ENCODE peak calls at places on chromosomes 6 and 20, in six cellular contexts. L is psoas muscle, U is H1, E is heart right ventricle, I is SK-N-SH, W is OCI-LY7. D is an unnamed sample. For H3K4me1, the result is how much of the 10 kb centered on the place peaks cover.

GRCh38 chr6:3796396-3796795 is 44.9 kb upstream of the PXDC1 start:
- DNase-seq in L (peak), U (no peak), E (peak), I (no peak), W (no peak), D (no peak)

GRCh38 chr6:101386982-101387381 is 6.5 kb upstream of the GRIK2 start:
- DNase-seq in L (no peak), U (no peak), E (no peak), I (no peak), W (no peak), D (no peak)

GRCh38 chr6:13653296-13653695 is 38.2 kb downstream of the NOL7 start:
- DNase-seq in L (no peak), U (no peak), E (no peak), I (peak), W (no peak), D (no peak)

GRCh38 chr20:32003325-32003724 is 6.9 kb upstream of the CCM2L start:
- DNase-seq in L (no peak), U (no peak), E (no peak), I (no peak), W (no peak), D (no peak)

GRCh38 chr20:258963-259362 is 1.4 kb downstream of the DEFB132 start:
- DNase-seq in L (no peak), U (no peak), E (no peak), I (no peak), W (peak), D (no peak)

GRCh38 chr6:87154641-87155271 is 609 bp upstream of the ZNF292 start:
- DNase-seq in L (no peak), U (no peak), E (no peak), I (peak), W (peak), D (no peak)

GRCh38 chr6:132763269-132763668 is 5.6 kb upstream of the VNN2 start:
- DNase-seq in L (no peak), U (no peak), E (peak), I (no peak), W (peak), D (no peak)

GRCh38 chr6:64330694-64331309 is 695.2 kb downstream of the PHF3 start:
- DNase-seq in L (peak), U (peak), E (peak), I (no peak), W (peak), D (peak)

GRCh38 chr6:4670295-4670694 is 105.9 kb upstream of the CDYL start:
- DNase-seq in L (no peak), U (no peak), E (no peak), I (no peak), W (no peak), D (no peak)

DNA sequence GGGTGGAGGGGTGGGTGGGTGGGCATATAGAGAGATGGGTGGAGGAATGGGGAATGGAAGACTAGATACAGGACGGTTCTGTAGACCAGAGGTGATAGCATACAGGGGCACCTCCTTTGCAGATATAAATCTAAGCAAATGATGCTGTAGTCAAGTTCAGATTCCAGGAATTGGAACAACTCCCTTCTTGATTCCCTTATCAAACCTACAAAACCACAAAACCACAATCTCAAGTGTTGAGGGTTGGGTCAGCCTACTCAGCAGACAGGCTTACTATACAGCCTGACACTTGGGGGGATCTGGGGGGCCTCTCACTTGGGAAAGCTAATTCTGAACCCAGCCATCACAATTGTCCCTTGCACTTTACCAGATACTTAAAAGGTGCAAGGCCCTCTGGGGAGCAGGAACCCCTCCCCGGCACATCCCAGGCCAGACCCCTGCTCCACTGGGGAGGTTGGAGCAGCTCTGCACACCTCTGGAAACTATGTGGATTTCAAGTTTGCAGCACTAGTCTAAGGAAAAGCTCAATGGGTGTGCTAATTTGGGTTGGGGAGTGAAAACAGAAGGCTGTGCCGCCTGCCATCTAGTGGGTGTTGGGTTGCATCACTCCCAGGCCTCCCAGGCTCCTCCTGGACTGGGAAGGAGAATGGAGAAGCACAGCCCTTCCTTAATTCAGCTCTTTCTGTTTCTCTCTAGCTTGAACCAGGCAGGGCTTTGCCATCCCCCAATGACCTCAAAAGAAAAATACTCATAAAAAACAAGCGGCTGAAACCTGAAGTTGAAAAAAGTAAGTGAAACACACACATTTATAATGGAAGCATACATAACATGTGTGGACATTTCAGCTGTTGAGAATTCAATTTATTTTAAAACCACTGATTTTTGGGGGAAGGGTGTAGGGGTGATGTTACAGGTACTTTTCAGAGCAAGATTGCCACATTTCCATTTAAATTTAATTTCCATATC is 121.2 kb upstream of the LAMP5 start:
- DNase-seq in L (peak), U (peak), E (peak), I (peak), W (peak), D (peak)
- H3K4me1 ChIP-seq in L (under half), U (under half), E (under half), I (under half), W (under half), D (under half)

DNA sequence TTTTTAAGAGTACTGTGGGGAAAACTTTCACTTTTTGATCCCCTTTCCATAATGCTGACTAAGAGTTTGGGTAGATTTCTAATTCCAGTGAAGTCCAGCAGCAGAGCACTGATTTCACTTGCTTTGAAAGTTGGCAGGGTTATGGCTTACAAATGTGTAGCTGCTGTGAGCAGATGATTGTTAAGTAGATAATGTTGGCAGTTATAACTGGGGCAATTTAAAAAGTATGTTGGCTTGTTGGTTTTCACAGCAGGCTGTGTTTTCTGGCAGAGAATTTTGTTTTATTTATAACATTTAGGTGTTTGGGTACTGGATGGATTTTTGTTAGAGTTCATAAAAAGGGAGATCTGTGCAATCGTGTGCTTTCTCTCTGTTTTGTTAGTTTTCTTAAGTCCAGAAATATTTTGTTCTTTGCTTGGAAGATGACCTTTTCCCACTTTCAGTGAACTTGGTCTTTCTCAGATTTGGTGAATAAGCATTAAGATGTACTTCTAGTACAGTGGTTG is 31.4 kb downstream of the AFDN start:
- DNase-seq in L (no peak), U (no peak), E (no peak), I (peak), W (no peak), D (no peak)
- H3K27ac ChIP-seq in L (no peak), U (no peak), E (peak), I (peak), W (no peak), D (no peak)

GRCh38 chr20:48908661-48909316 is 12.7 kb upstream of the ARFGEF2 start:
- DNase-seq in L (no peak), U (no peak), E (no peak), I (no peak), W (no peak), D (no peak)

GRCh38 chr20:48912065-48912464 is 9.4 kb upstream of the ARFGEF2 start:
- DNase-seq in L (no peak), U (no peak), E (no peak), I (no peak), W (peak), D (no peak)

GRCh38 chr20:48909910-48910309 is 11.6 kb upstream of the ARFGEF2 start:
- DNase-seq in L (no peak), U (no peak), E (no peak), I (no peak), W (no peak), D (no peak)

GRCh38 chr20:48906221-48906877 is 15.2 kb upstream of the ARFGEF2 start:
- DNase-seq in L (no peak), U (no peak), E (no peak), I (no peak), W (no peak), D (no peak)

GRCh38 chr20:48910360-48910781 is 11.1 kb upstream of the ARFGEF2 start:
- DNase-seq in L (no peak), U (no peak), E (no peak), I (no peak), W (no peak), D (no peak)
- H3K4me1 ChIP-seq in L (under half), U (under half), E (under half), I (under half), W (under half), D (under half)

DNA sequence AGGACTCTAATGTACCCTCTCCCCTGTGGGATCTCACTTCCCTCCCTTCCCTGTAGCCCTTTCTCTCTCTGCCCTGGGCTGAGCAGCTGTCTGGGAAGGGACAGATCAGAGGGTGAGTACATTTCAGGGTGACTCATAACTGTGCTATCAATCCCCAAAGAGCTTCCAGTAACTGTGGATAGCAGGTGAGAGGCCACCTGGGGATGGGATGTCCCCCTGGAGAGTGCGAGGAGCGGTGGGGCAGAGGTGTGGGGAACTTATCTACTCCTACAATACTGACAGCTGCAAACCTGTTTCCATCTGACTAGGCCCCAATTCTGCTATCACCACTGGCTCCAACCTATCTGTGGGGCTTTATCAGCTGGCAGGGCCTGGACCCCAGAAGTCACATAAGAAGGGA is 32.6 kb downstream of the KCNK5 start:
- DNase-seq in L (no peak), U (no peak), E (no peak), I (no peak), W (no peak), D (peak)
- H3K27ac ChIP-seq in L (no peak), U (no peak), E (no peak), I (no peak), W (no peak), D (no peak)

GRCh38 chr6:139149383-139149782 is 14.5 kb downstream of the HECA start:
- DNase-seq in L (no peak), U (no peak), E (peak), I (no peak), W (no peak), D (no peak)

GRCh38 chr6:139150915-139151314 is 16.0 kb downstream of the HECA start:
- DNase-seq in L (no peak), U (no peak), E (no peak), I (no peak), W (no peak), D (no peak)

GRCh38 chr6:139152892-139153271 is 18.0 kb downstream of the HECA start:
- DNase-seq in L (no peak), U (no peak), E (no peak), I (no peak), W (no peak), D (no peak)

GRCh38 chr6:139152088-139152891 is 17.4 kb downstream of the HECA start:
- DNase-seq in L (no peak), U (no peak), E (no peak), I (no peak), W (no peak), D (no peak)

GRCh38 chr6:139151425-139152087 is 16.7 kb downstream of the HECA start:
- DNase-seq in L (no peak), U (no peak), E (no peak), I (no peak), W (no peak), D (no peak)
- H3K4me1 ChIP-seq in L (half or more), U (under half), E (under half), I (under half), W (under half), D (under half)

DNA sequence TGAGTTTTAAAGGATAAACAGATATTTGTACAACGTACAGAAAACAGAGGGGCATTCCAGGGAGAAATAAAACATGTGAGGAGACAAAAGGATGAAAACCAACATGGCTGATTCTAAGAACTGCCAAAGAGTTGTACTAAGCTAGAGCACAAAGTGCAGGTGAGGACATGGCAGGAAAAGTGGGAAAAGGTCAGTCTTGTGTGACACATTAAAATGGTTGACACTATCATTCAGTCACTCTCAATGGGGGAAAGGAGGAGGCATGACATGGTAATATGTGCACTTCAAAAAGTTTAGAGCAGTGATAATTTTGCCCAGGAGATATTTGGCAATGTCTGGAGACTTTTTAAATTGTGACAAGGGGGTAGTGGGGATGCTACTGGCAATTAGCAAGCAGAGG is 21.8 kb downstream of the PHIP start:
- DNase-seq in L (no peak), U (no peak), E (no peak), I (no peak), W (no peak), D (no peak)
- H3K27ac ChIP-seq in L (no peak), U (no peak), E (no peak), I (no peak), W (no peak), D (no peak)

GRCh38 chr6:32973934-32974333 is 5.5 kb downstream of the BRD2 start:
- DNase-seq in L (no peak), U (no peak), E (no peak), I (peak), W (peak), D (no peak)
- H3K4me1 ChIP-seq in L (under half), U (under half), E (under half), I (under half), W (under half), D (under half)

D was measured in aorta.